ENCODE peak calls at places on chromosome 22, in four cellular contexts. D is CD4-positive, CD25-positive, alpha-beta regulatory T cell; Z is GM23248; K is heart left ventricle. B is an unnamed sample.

GRCh38 chr22:50170453-50171318 is at the start of gene PANX2:
- DNase-seq in Z (peak; percentile 48), K (no peak), D (no peak), B (peak; percentile 73)

GRCh38 chr22:48756146-48757111 is 1071.2 kb downstream of the BRD1 start:
- DNase-seq in Z (no peak), D (no peak), K (peak; percentile 2), B (peak; percentile 67)

GRCh38 chr22:46000081-46001027 is 23.4 kb upstream of the WNT7B start:
- DNase-seq in K (no peak), D (no peak), Z (no peak), B (no peak)

GRCh38 chr22:39664485-39665200 is 94.1 kb downstream of the CACNA1I start:
- DNase-seq in D (peak; percentile 46), K (no peak), Z (no peak), B (no peak)

GRCh38 chr22:39251762-39252460 is 7.1 kb upstream of the PDGFB start:
- DNase-seq in Z (peak; percentile 38), K (no peak), D (no peak), B (no peak)

GRCh38 chr22:50190182-50190951 is 4.7 kb downstream of the TRABD start:
- DNase-seq in K (peak; percentile 78), Z (peak; percentile 70), D (peak; percentile 72), B (peak; percentile 93)

GRCh38 chr22:41565403-41566054 is 4.7 kb downstream of the CSDC2 start:
- DNase-seq in D (no peak), Z (peak; percentile 87), K (peak; percentile 67), B (no peak)

GRCh38 chr22:43777204-43777671 is 34.9 kb downstream of the EFCAB6 start:
- DNase-seq in K (no peak), D (no peak), Z (peak; percentile 77), B (no peak)

GRCh38 chr22:41512421-41513194 is 31.7 kb downstream of the POLR3H start:
- DNase-seq in D (no peak), K (no peak), Z (peak; percentile 83), B (no peak)

GRCh38 chr22:21939392-21940319 is 13.0 kb downstream of the PPM1F start:
- DNase-seq in K (no peak), Z (peak; percentile 49), D (no peak), B (no peak)